ENCODE peak calls at places on chromosomes 7 and 10, in eight cellular contexts. T, Y, K, V, S, E, L and X are unnamed samples.

GRCh38 chr7:116588225-116588624 is 63.4 kb downstream of the CAV1 start:
- DNase-seq in V (peak; percentile 32), S (peak; percentile 74), L (no peak), T (no peak), E (no peak), Y (no peak), K (no peak), X (no peak)

GRCh38 chr10:62681211-62681940 is 123.1 kb upstream of the ADO start:
- DNase-seq in S (peak; percentile 6), V (no peak), E (no peak), K (peak; percentile 71), L (no peak), Y (no peak), T (no peak), X (no peak)

GRCh38 chr10:36021096-36021495 is 379.0 kb upstream of the FZD8 start:
- DNase-seq in E (no peak), S (no peak), V (no peak), Y (no peak), T (no peak), L (no peak), K (no peak), X (no peak)

GRCh38 chr7:47651355-47652317 is 69.7 kb upstream of the TNS3 start:
- DNase-seq in S (peak; percentile 98), Y (no peak), L (no peak), V (no peak), T (peak; percentile 83), K (no peak), E (peak; percentile 90), X (no peak)

GRCh38 chr7:88758355-88759215 is 915 bp upstream of the ZNF804B start:
- DNase-seq in E (no peak), K (peak; percentile 59), T (no peak), V (peak; percentile 6), Y (no peak), L (peak; percentile 7), S (no peak), X (no peak)

GRCh38 chr7:77903597-77903996 is 105.0 kb downstream of the PHTF2 start:
- DNase-seq in K (no peak), T (no peak), Y (no peak), V (no peak), E (no peak), S (peak; percentile 5), L (no peak), X (no peak)

GRCh38 chr7:101112233-101112632 is 14.7 kb upstream of the SERPINE1 start:
- DNase-seq in V (peak; percentile 63), K (no peak), S (peak; percentile 96), L (no peak), E (peak; percentile 89), T (peak; percentile 87), Y (no peak), X (no peak)

GRCh38 chr10:70751991-70752390 is 33.2 kb downstream of the TBATA start:
- DNase-seq in V (no peak), K (peak; percentile 79), L (no peak), T (no peak), E (no peak), S (no peak), Y (no peak), X (peak; percentile 29)

GRCh38 chr10:61937631-61938284 is 36.3 kb downstream of the ARID5B start:
- DNase-seq in K (no peak), V (no peak), T (no peak), Y (no peak), L (peak; percentile 54), S (no peak), E (no peak), X (no peak)

GRCh38 chr10:59000162-59000825 is 176.1 kb upstream of the PHYHIPL start:
- DNase-seq in V (no peak), S (no peak), T (no peak), Y (no peak), L (no peak), E (no peak), K (no peak), X (no peak)

GRCh38 chr10:59465089-59465488 is 102.7 kb upstream of the FAM13C start:
- DNase-seq in V (no peak), K (no peak), T (no peak), L (no peak), Y (no peak), E (no peak), S (peak; percentile 35), X (no peak)

GRCh38 chr10:98087309-98087708 is 47.1 kb upstream of the R3HCC1L start:
- DNase-seq in V (no peak), T (no peak), E (no peak), L (no peak), Y (no peak), K (no peak), S (no peak), X (no peak)

GRCh38 chr10:15348579-15348978 is 22.5 kb downstream of the FAM171A1 start:
- DNase-seq in T (no peak), V (peak; percentile 50), L (no peak), Y (no peak), E (no peak), S (no peak), K (no peak), X (no peak)

GRCh38 chr7:36210542-36210941 is 57.5 kb downstream of the EEPD1 start:
- DNase-seq in V (no peak), L (no peak), Y (no peak), K (no peak), T (no peak), E (no peak), S (no peak), X (no peak)

GRCh38 chr10:95519132-95519487 is 42.1 kb downstream of the SORBS1 start:
- DNase-seq in Y (no peak), S (no peak), K (no peak), V (peak; percentile 53), L (no peak), T (no peak), E (no peak), X (no peak)

GRCh38 chr10:33815776-33816175 is 481.3 kb upstream of the NRP1 start:
- DNase-seq in K (no peak), V (no peak), E (no peak), T (no peak), S (no peak), L (no peak), Y (no peak), X (no peak)

DNA sequence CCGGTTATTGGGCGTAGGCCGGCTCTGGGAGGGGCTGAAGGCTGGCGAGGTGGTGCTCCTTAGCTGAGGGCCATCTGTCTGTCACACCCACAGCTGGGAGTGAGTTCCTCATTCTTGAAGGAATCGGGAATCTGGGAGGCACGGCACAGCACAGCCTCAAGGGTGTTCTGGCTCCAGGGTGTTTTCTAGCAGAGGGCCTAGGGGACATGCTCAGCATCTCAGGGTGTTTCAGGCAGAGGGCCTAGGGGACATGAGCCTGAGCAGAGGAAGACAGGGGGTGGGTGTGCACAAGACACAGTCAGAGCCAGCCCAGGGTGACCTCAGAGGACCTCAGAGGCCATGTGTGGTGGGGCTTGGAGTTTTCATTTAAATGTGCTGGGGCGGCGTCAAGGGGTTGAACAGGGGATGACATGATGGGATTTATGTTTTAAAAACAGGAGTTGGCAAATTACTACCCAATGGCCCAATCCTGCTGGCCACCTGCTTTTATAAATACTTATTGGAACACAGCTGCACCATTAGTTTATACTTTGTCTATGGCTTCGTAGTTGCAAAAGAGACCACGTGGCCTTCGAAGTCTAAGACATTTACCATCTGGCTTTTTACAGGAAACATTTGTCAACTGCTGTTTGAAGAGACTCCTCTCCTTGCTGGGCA is 121.7 kb downstream of the PRKAG2 start:
- DNase-seq in K (no peak), V (no peak), E (no peak), Y (no peak), T (no peak), S (no peak), L (no peak), X (no peak)
- H3K4me3 ChIP-seq in K (no peak overlapping the region), V (no peak overlapping the region), E (no peak overlapping the region), Y (no peak overlapping the region), T (no peak overlapping the region), S (no peak overlapping the region), L (no peak overlapping the region), X (no peak overlapping the region)

GRCh38 chr7:121436688-121437087 is 40.6 kb upstream of the FAM3C start:
- DNase-seq in S (no peak), V (no peak), E (no peak), Y (no peak), T (no peak), L (no peak), K (no peak), X (no peak)

GRCh38 chr7:121433775-121434174 is 37.7 kb upstream of the FAM3C start:
- DNase-seq in Y (no peak), L (no peak), K (no peak), S (no peak), V (no peak), E (no peak), T (no peak), X (no peak)

GRCh38 chr7:121436136-121436535 is 40.0 kb upstream of the FAM3C start:
- DNase-seq in Y (no peak), T (no peak), S (no peak), E (no peak), K (no peak), V (no peak), L (no peak), X (no peak)

GRCh38 chr7:121440857-121441503 is 44.9 kb upstream of the FAM3C start:
- DNase-seq in L (no peak), S (no peak), T (no peak), Y (no peak), K (peak; percentile 60), V (no peak), E (no peak), X (no peak)

DNA sequence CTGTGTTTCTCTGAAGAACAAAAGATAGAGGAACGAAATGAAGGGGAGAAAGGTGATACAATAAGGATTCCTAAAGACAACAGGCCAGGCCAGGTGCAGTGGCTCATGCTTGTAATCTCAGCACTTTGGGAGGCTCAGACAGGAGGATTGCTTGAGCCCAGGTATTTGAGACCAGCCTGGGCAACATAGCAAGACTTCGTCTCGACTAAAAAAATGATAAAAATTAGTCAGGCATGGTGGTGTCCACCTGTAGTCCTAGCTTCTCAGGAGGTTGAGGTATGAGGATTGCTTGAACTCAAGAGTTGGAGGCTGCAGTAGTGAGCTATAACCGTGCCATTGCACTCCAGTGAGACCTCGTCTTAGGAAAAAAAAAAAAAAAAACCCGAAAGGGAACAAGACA is 41.4 kb upstream of the FAM3C start:
- DNase-seq in T (no peak), K (no peak), L (no peak), V (no peak), E (no peak), Y (no peak), S (no peak), X (no peak)
- H3K27ac ChIP-seq in T (no peak overlapping the region), K (no peak overlapping the region), L (no peak overlapping the region), V (peak overlapping the region; percentile 17), E (no peak overlapping the region), Y (no peak overlapping the region), S (no peak overlapping the region), X (peak overlapping the region; percentile 66)

GRCh38 chr10:53422223-53422888 is 649.8 kb upstream of the MBL2 start:
- DNase-seq in T (no peak), E (no peak), L (no peak), Y (no peak), S (no peak), V (no peak), K (no peak), X (no peak)
- H3K4me3 ChIP-seq in T (no peak overlapping the region), E (no peak overlapping the region), L (no peak overlapping the region), Y (no peak overlapping the region), S (no peak overlapping the region), V (no peak overlapping the region), K (no peak overlapping the region), X (no peak overlapping the region)

DNA sequence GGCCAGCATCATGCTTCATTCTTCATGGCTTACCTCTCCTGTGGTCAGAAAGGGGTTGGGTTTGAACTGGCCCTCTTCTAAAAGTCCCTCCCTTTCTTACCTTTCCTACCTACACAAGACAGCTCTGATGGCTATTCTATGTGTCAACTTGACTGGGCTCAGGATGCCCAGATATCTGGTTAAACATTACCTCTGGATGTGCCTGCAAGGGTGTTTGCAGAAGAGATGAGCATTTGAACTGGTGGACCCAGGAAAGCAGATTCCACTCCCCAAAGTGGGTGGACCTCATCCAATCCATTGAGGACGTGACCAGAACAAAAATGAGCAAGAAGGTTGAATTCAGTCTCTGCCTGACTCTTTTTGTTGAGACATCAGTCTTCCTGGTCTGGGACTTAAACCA is 79.0 kb upstream of the TCF7L2 start:
- DNase-seq in S (no peak), K (no peak), T (no peak), Y (no peak), L (no peak), V (no peak), E (no peak), X (no peak)
- H3K27ac ChIP-seq in S (no peak overlapping the region), K (no peak overlapping the region), T (no peak overlapping the region), Y (no peak overlapping the region), L (no peak overlapping the region), V (no peak overlapping the region), E (no peak overlapping the region), X (no peak overlapping the region)